ENCODE peak calls at places on chromosomes 2 and 18, in seven cellular contexts. K, O, C, J, H, W and U are unnamed samples. For H3K9me3, the result is how much of the 10 kb centered on the place peaks cover.

GRCh38 chr2:227058888-227059399 is 105.1 kb downstream of the COL4A4 start:
- DNase-seq in K (no peak), O (no peak), C (no peak), J (peak), H (no peak), W (no peak), U (no peak)

GRCh38 chr2:205762883-205763282 is 80.6 kb downstream of the NRP2 start:
- DNase-seq in K (no peak), O (no peak), C (no peak), J (no peak), H (no peak), W (no peak), U (no peak)

GRCh38 chr2:200130762-200131166 is 175.4 kb downstream of the MAIP1 start:
- DNase-seq in K (no peak), O (no peak), C (no peak), J (no peak), H (no peak), W (peak), U (no peak)

GRCh38 chr18:11148655-11149440 is 521 bp downstream of the PIEZO2 start:
- DNase-seq in K (no peak), O (no peak), C (no peak), J (no peak), H (no peak), W (no peak), U (peak)

GRCh38 chr2:8575810-8576423 is 105.9 kb upstream of the ID2 start:
- DNase-seq in K (no peak), O (no peak), C (no peak), J (peak), H (no peak), W (peak), U (no peak)

GRCh38 chr2:170928036-170928823 is 823 bp upstream of the GORASP2 start:
- DNase-seq in K (no peak), O (peak), C (no peak), J (no peak), H (no peak), W (peak), U (peak)

GRCh38 chr18:46815661-46816060 is 58.8 kb upstream of the ST8SIA5 start:
- DNase-seq in K (no peak), O (no peak), C (no peak), J (no peak), H (no peak), W (no peak), U (no peak)

GRCh38 chr2:8984855-8985254 is 18.6 kb downstream of the MBOAT2 start:
- DNase-seq in K (no peak), O (no peak), C (no peak), J (no peak), H (no peak), W (no peak), U (peak)

GRCh38 chr18:36309436-36310391 is 12.2 kb downstream of the FHOD3 start:
- DNase-seq in K (no peak), O (peak), C (no peak), J (no peak), H (peak), W (peak), U (no peak)

GRCh38 chr2:8803658-8804379 is 33.6 kb downstream of the KIDINS220 start:
- DNase-seq in K (no peak), O (peak), C (no peak), J (peak), H (peak), W (peak), U (no peak)

GRCh38 chr2:176852667-176853066 is 359.9 kb upstream of the HNRNPA3 start:
- DNase-seq in K (no peak), O (no peak), C (no peak), J (no peak), H (no peak), W (no peak), U (no peak)

GRCh38 chr18:48983793-48984437 is 33.1 kb upstream of the SMAD7 start:
- DNase-seq in K (no peak), O (no peak), C (no peak), J (peak), H (no peak), W (peak), U (no peak)

GRCh38 chr2:59888015-59888414 is 665.4 kb downstream of the BCL11A start:
- DNase-seq in K (peak), O (no peak), C (no peak), J (no peak), H (no peak), W (no peak), U (no peak)

GRCh38 chr2:201937343-201937742 is 96.3 kb upstream of the FZD7 start:
- DNase-seq in K (no peak), O (no peak), C (no peak), J (no peak), H (no peak), W (no peak), U (no peak)

GRCh38 chr2:6845312-6845711 is 20.4 kb downstream of the CMPK2 start:
- DNase-seq in K (no peak), O (no peak), C (no peak), J (no peak), H (no peak), W (no peak), U (peak)

GRCh38 chr2:6845903-6846302 is 19.8 kb downstream of the CMPK2 start:
- DNase-seq in K (no peak), O (no peak), C (no peak), J (no peak), H (no peak), W (no peak), U (no peak)

GRCh38 chr2:6846967-6847695 is 18.6 kb downstream of the CMPK2 start:
- DNase-seq in K (no peak), O (no peak), C (no peak), J (no peak), H (no peak), W (no peak), U (no peak)

GRCh38 chr2:6846540-6846939 is 19.2 kb downstream of the CMPK2 start:
- DNase-seq in K (no peak), O (no peak), C (no peak), J (no peak), H (no peak), W (no peak), U (no peak)

GRCh38 chr2:6841537-6842287 is 24.0 kb downstream of the CMPK2 start:
- DNase-seq in K (no peak), O (no peak), C (no peak), J (no peak), H (no peak), W (no peak), U (no peak)
- H3K9me3 ChIP-seq in K (under half), O (under half), C (half or more), J (half or more), H (under half), W (under half), U (under half)

GRCh38 chr2:128323501-128323931 is 4.8 kb upstream of the HS6ST1 start:
- DNase-seq in K (no peak), O (no peak), C (no peak), J (peak), H (no peak), W (no peak), U (no peak)
- H3K9me3 ChIP-seq in K (under half), O (under half), C (under half), J (under half), H (under half), W (under half), U (under half)

DNA sequence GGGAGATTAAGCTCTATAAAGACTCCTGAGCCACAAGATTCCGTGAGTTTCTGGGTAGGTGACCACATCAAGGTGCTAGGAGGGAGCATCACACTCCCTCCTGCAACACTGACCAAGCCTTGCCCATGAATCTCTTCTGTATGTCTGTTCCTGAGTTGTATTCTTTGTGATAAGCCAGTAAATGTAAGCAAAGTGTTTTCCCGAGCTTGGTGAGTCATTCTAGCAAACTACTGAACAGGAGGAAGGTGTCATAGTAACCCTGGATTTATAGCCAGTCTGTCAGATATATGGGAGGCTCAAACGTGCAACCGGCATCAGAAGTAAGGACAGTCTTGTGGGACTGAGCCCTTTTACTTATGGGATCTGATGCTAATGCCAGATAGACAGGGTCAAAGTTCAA is 346.1 kb upstream of the KYNU start:
- DNase-seq in K (no peak), O (no peak), C (no peak), J (no peak), H (no peak), W (no peak), U (no peak)
- H3K9me3 ChIP-seq in K (under half), O (under half), C (under half), J (under half), H (under half), W (under half), U (under half)

GRCh38 chr18:71815305-71815704 is 728.8 kb downstream of the CBLN2 start:
- DNase-seq in K (no peak), O (no peak), C (no peak), J (no peak), H (no peak), W (no peak), U (no peak)
- H3K9me3 ChIP-seq in K (under half), O (under half), C (under half), J (under half), H (under half), W (under half), U (under half)

GRCh38 chr2:228527481-228527880 is 346.0 kb upstream of the SPHKAP start:
- DNase-seq in K (no peak), O (no peak), C (no peak), J (no peak), H (no peak), W (no peak), U (no peak)
- H3K9me3 ChIP-seq in K (under half), O (under half), C (under half), J (under half), H (under half), W (under half), U (under half)

DNA sequence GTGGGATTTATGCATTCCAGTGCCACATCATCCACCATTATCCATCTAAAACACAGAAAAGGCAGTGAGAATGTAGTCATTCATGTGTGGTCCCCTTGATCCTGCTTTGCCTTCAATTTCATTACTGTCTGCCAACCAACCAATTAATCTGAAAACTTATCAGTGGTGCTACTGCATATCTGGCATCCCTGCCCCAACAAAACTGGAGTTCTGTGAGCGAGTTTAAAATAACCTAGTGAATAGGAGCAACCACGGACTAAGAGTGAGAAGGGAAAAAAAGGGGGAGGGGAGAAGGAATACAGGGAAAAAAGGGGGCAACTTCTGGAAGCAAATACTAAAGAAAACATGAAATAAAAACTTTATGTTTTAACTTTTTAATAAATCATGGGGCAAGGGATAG is 42.2 kb downstream of the SLC8A1 start:
- DNase-seq in K (no peak), O (no peak), C (no peak), J (no peak), H (no peak), W (no peak), U (no peak)
- H3K9me3 ChIP-seq in K (under half), O (under half), C (under half), J (under half), H (under half), W (under half), U (under half)

GRCh38 chr2:241009601-241010530 is 11.4 kb downstream of the SNED1 start:
- DNase-seq in K (peak), O (no peak), C (peak), J (peak), H (peak), W (peak), U (peak)
- H3K9me3 ChIP-seq in K (under half), O (under half), C (under half), J (under half), H (under half), W (under half), U (under half)